ENCODE peak calls at places on chromosome 21, in five cellular contexts. B is Caco-2; G is esophagus squamous epithelium; H is heart left ventricle; L is CD8-positive, alpha-beta memory T cell. U is an unnamed sample.

GRCh38 chr21:45016031-45016430 is 58.3 kb upstream of the ADARB1 start:
- DNase-seq in G (no peak), H (no peak), B (no peak), L (no peak), U (no peak)

GRCh38 chr21:32413697-32414578 is 1.4 kb downstream of the EVA1C start:
- DNase-seq in B (no peak), H (no peak), G (no peak), L (no peak), U (no peak)

GRCh38 chr21:14901482-14901958 is 163.3 kb downstream of the NRIP1 start:
- DNase-seq in G (no peak), B (no peak), H (no peak), L (no peak), U (no peak)

GRCh38 chr21:44714905-44715304 is 3.5 kb upstream of the TSPEAR start:
- DNase-seq in L (no peak), G (no peak), H (no peak), B (no peak), U (no peak)

GRCh38 chr21:16195476-16195875 is 465.7 kb downstream of the USP25 start:
- DNase-seq in B (no peak), G (no peak), L (no peak), H (no peak), U (no peak)

GRCh38 chr21:45874716-45875415 is 106.7 kb upstream of the COL6A1 start:
- DNase-seq in G (no peak), L (no peak), H (peak; percentile 62), B (peak; percentile 66), U (no peak)

GRCh38 chr21:45508607-45509565 is 33.4 kb downstream of the SLC19A1 start:
- DNase-seq in B (peak; percentile 38), G (no peak), L (no peak), H (peak; percentile 27), U (no peak)

GRCh38 chr21:25862596-25862995 is 127.8 kb downstream of the GABPA start:
- DNase-seq in L (no peak), G (no peak), B (no peak), H (no peak), U (no peak)

GRCh38 chr21:42461881-42462877 is 33.8 kb downstream of the RSPH1 start:
- DNase-seq in L (no peak), B (peak; percentile 35), H (no peak), G (no peak), U (no peak)

GRCh38 chr21:45862544-45863207 is 118.9 kb upstream of the COL6A1 start:
- DNase-seq in B (no peak), H (no peak), L (no peak), G (no peak), U (no peak)

GRCh38 chr21:43352568-43353281 is 74.2 kb downstream of the SIK1 start:
- DNase-seq in H (no peak), G (no peak), B (peak; percentile 59), L (no peak), U (no peak)

GRCh38 chr21:42983869-42984268 is 9.5 kb downstream of the PKNOX1 start:
- DNase-seq in B (no peak), L (no peak), H (no peak), G (no peak), U (no peak)

GRCh38 chr21:44304846-44305245 is 5.0 kb downstream of the PFKL start:
- DNase-seq in G (no peak), B (peak; percentile 56), H (no peak), L (no peak), U (no peak)

GRCh38 chr21:31284797-31285397 is 59.2 kb downstream of the TIAM1 start:
- DNase-seq in G (no peak), H (peak; percentile 46), L (no peak), B (no peak), U (no peak)

GRCh38 chr21:32301596-32301995 is 2.9 kb downstream of the MRAP start:
- DNase-seq in L (no peak), H (no peak), B (no peak), G (no peak), U (no peak)

GRCh38 chr21:41845310-41846032 is 33.7 kb downstream of the PRDM15 start:
- DNase-seq in L (no peak), B (no peak), G (no peak), H (no peak), U (no peak)

GRCh38 chr21:31991356-31992331 is 118.8 kb downstream of the HUNK start:
- DNase-seq in H (no peak), G (no peak), B (no peak), L (no peak), U (no peak)

GRCh38 chr21:16942703-16943102 is 570.1 kb upstream of the CXADR start:
- DNase-seq in H (no peak), G (no peak), L (no peak), B (peak; percentile 43), U (no peak)

GRCh38 chr21:25385912-25386474 is 221.3 kb downstream of the MRPL39 start:
- DNase-seq in L (no peak), B (peak; percentile 54), H (no peak), G (no peak), U (no peak)

GRCh38 chr21:46017148-46017547 is 35.6 kb downstream of the COL6A1 start:
- DNase-seq in L (no peak), G (no peak), H (no peak), B (no peak), U (no peak)

GRCh38 chr21:37528150-37528937 is 161.8 kb downstream of the DYRK1A start:
- DNase-seq in G (no peak), B (no peak), L (no peak), H (no peak), U (no peak)

GRCh38 chr21:45228171-45228641 is 59.5 kb downstream of the POFUT2 start:
- DNase-seq in G (no peak), B (no peak), H (no peak), L (peak; percentile 79), U (no peak)

GRCh38 chr21:17575076-17575475 is 37.6 kb downstream of the BTG3 start:
- DNase-seq in G (no peak), H (no peak), B (no peak), L (no peak), U (no peak)

GRCh38 chr21:45873418-45873817 is 108.2 kb upstream of the COL6A1 start:
- DNase-seq in B (no peak), H (no peak), L (no peak), G (no peak), U (no peak)

GRCh38 chr21:45403133-45403824 is 1.7 kb upstream of the COL18A1 start:
- DNase-seq in L (no peak), H (peak; percentile 22), B (no peak), G (no peak), U (no peak)

GRCh38 chr21:16667395-16667794 is 845.4 kb upstream of the CXADR start:
- DNase-seq in B (no peak), H (no peak), G (no peak), L (no peak), U (no peak)

GRCh38 chr21:17468698-17469097 is 44.1 kb upstream of the CXADR start:
- DNase-seq in B (no peak), G (no peak), L (no peak), H (no peak), U (no peak)

GRCh38 chr21:32131960-32132359 is 146.9 kb downstream of the MIS18A start:
- DNase-seq in H (peak; percentile 32), L (no peak), B (no peak), G (no peak), U (no peak)

GRCh38 chr21:16013570-16013969 is 283.8 kb downstream of the USP25 start:
- DNase-seq in B (no peak), L (no peak), H (no peak), G (no peak), U (no peak)

GRCh38 chr21:44867999-44868700 is 5.3 kb downstream of the PTTG1IP start:
- DNase-seq in H (no peak), G (no peak), L (peak; percentile 38), B (no peak), U (no peak)

GRCh38 chr21:44394733-44395132 is 41.3 kb downstream of the TRPM2 start:
- DNase-seq in L (no peak), G (no peak), B (no peak), H (no peak), U (no peak)

GRCh38 chr21:31258073-31258472 is 86.0 kb downstream of the TIAM1 start:
- DNase-seq in H (no peak), G (no peak), B (no peak), L (no peak), U (no peak)

GRCh38 chr21:25934130-25934529 is 199.4 kb downstream of the GABPA start:
- DNase-seq in G (no peak), B (no peak), L (no peak), H (no peak), U (no peak)

DNA sequence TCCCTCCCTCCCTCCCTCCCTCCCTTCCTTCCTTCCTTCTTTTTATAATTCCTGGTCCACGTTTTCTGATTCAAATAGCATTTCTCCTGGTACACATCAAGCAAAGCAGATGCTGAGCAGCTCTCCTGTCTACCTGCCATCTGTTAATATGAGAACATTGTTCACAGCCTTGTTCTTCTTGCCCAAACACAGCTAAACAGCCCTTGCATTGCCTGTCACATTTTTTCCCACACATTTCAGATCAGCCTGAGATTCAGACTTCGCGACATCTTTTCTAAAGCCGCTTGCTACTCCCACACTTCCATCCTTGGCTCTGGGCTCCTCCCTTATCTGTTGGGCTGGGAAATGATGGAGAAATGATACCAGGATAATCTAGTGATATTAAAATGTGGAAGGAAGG is 200.5 kb downstream of the PCP4 start:
- DNase-seq in G (no peak), B (no peak), L (no peak), H (no peak), U (no peak)
- H3K9me3 ChIP-seq in G (no peaks in the 10 kb centered on the region), B (no peaks in the 10 kb centered on the region), L (no peaks in the 10 kb centered on the region), H (no peaks in the 10 kb centered on the region), U (no peaks in the 10 kb centered on the region)

DNA sequence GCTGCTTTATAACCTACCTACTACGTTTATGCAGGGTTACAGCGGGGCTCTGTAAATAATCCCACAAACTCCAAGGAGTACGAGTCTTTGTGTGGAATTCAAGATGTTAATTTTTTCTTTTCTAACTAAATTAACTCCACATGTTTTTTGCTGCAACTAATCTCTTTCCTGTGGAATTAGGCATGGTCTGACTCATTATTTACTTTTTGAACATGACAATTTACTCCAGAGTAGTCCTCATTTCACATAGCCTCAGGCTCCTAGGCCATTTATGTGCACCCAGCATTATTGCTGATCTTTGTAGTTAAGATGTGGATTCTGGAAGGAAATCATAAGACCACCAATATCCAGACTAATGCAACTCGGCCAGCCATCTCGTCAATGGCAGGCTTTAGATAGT is 784.9 kb downstream of the LTN1 start:
- DNase-seq in H (no peak), G (no peak), L (no peak), B (no peak), U (no peak)
- H3K4me3 ChIP-seq in H (no peak overlapping the region), G (no peak overlapping the region), L (no peak overlapping the region), B (no peak overlapping the region), U (no peak overlapping the region)

GRCh38 chr21:38824124-38824822 is 18.5 kb downstream of the ETS2 start:
- DNase-seq in L (no peak), G (no peak), B (no peak), H (no peak), U (no peak)
- H3K9me3 ChIP-seq in L (no peaks in the 10 kb centered on the region), G (no peaks in the 10 kb centered on the region), B (no peaks in the 10 kb centered on the region), H (peaks cover 18% of the 10 kb centered on the region), U (peaks cover 4% of the 10 kb centered on the region)

DNA sequence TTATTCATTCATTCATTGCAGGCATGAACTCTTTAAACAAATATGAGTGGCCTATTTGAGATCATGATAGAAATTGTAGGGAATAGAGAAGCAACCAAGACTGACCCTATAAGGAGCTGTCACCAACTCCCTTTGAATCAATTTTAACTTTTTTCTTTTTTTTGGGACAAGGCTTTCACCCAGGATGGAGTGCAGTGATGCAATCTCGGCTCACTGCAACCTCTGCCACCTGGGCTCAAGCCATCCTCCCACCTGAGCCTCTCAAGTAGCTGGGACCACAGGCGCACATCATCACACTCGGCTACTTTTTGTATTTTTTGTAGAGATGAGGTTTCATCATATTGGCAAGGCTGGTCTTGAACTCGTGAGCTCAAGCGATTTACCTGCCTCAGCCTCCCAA is 17.1 kb upstream of the ATP5PO start:
- DNase-seq in G (no peak), L (no peak), H (no peak), B (no peak), U (no peak)
- H3K4me3 ChIP-seq in G (peak overlapping the region; percentile 55), L (peak overlapping the region; percentile 83), H (no peak overlapping the region), B (peak overlapping the region; percentile 71), U (peak overlapping the region; percentile 74)

U was measured in thoracic aorta.